ENCODE peak calls at places on chromosome 7, in five cellular contexts. O, F, M, K and Z are unnamed samples.

GRCh38 chr7:121961491-121961890 is 88.5 kb downstream of the PTPRZ1 start:
- DNase-seq in K (no peak), F (no peak), O (no peak), M (no peak), Z (no peak)

GRCh38 chr7:79553811-79554555 is 100.5 kb upstream of the MAGI2 start:
- DNase-seq in K (no peak), M (peak), O (no peak), F (no peak), Z (no peak)

GRCh38 chr7:151175793-151176311 is 8.4 kb upstream of the GBX1 start:
- DNase-seq in O (no peak), F (peak), M (no peak), K (no peak), Z (no peak)

GRCh38 chr7:47596502-47597202 is 14.7 kb upstream of the TNS3 start:
- DNase-seq in O (no peak), F (no peak), M (no peak), K (no peak), Z (no peak)

GRCh38 chr7:66452165-66452564 is 176.5 kb upstream of the KCTD7 start:
- DNase-seq in F (no peak), K (no peak), M (peak), O (no peak), Z (no peak)

GRCh38 chr7:27375958-27376357 is 133.4 kb downstream of the EVX1 start:
- DNase-seq in F (no peak), K (no peak), O (no peak), M (no peak), Z (no peak)

GRCh38 chr7:150357771-150358427 is 10.7 kb upstream of the REPIN1 start:
- DNase-seq in F (no peak), O (no peak), M (peak), K (no peak), Z (no peak)

GRCh38 chr7:5670173-5670933 is 111.1 kb downstream of the RNF216 start:
- DNase-seq in F (no peak), M (no peak), O (no peak), K (no peak), Z (no peak)

GRCh38 chr7:96685755-96686154 is 23.9 kb downstream of the SEM1 start:
- DNase-seq in K (no peak), M (no peak), O (no peak), F (no peak), Z (no peak)

GRCh38 chr7:129258649-129259389 is 34.0 kb downstream of the AHCYL2 start:
- DNase-seq in F (no peak), M (peak), O (no peak), K (no peak), Z (no peak)

GRCh38 chr7:2938514-2939192 is 94.5 kb upstream of the GNA12 start:
- DNase-seq in K (no peak), F (no peak), M (no peak), O (no peak), Z (peak)

GRCh38 chr7:107387573-107388219 is 82.2 kb upstream of the GPR22 start:
- DNase-seq in O (no peak), M (no peak), K (no peak), F (no peak), Z (no peak)

GRCh38 chr7:2971914-2972530 is 71.6 kb downstream of the CARD11 start:
- DNase-seq in K (no peak), F (peak), O (no peak), M (no peak), Z (no peak)

GRCh38 chr7:148234715-148235114 is 355.9 kb upstream of the C7orf33 start:
- DNase-seq in M (no peak), O (no peak), F (no peak), K (no peak), Z (no peak)

GRCh38 chr7:68700414-68700813 is 897.9 kb upstream of the AUTS2 start:
- DNase-seq in K (no peak), M (no peak), O (no peak), F (no peak), Z (no peak)

GRCh38 chr7:148670807-148671206 is 27.9 kb upstream of the CUL1 start:
- DNase-seq in F (no peak), O (no peak), K (no peak), M (no peak), Z (no peak)

GRCh38 chr7:55077581-55078410 is 59.0 kb downstream of the EGFR start:
- DNase-seq in O (no peak), F (no peak), K (no peak), M (no peak), Z (no peak)

GRCh38 chr7:20343954-20344353 is 13.3 kb downstream of the ITGB8 start:
- DNase-seq in O (no peak), K (no peak), M (no peak), F (no peak), Z (no peak)

GRCh38 chr7:20346577-20346976 is 15.9 kb downstream of the ITGB8 start:
- DNase-seq in O (no peak), M (no peak), F (no peak), K (no peak), Z (no peak)

GRCh38 chr7:20340839-20341238 is 10.1 kb downstream of the ITGB8 start:
- DNase-seq in F (no peak), M (peak), K (peak), O (no peak), Z (no peak)

GRCh38 chr7:20344396-20344795 is 13.7 kb downstream of the ITGB8 start:
- DNase-seq in O (no peak), M (no peak), K (no peak), F (no peak), Z (no peak)

DNA sequence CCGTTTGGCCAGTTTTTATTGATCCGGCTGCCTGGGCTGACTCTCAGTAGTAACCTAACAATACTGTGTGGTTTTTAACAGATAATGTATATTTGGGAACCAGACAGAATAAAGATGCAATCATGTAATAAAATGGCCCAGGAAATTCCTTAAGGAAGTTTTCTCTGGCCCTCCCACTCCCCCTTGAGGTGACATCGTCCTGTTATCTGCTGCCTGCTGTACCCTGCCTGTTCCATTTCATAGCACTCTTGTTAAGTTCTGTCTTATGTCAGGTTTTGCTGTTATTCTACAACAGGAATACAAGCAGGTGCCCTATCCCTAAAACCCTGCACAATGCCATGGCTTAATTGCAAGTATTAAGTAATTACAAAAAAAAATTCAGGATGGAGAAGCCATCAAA is 12.5 kb downstream of the ITGB8 start:
- DNase-seq in M (no peak), F (no peak), K (no peak), O (no peak), Z (peak)
- TF ChIP-seq CTCF in M (no peak), F (no peak), K (no peak), O (peak), Z (peak)

GRCh38 chr7:132899833-132900232 is 182.1 kb downstream of the CHCHD3 start:
- DNase-seq in F (no peak), M (no peak), K (no peak), O (peak), Z (no peak)
- TF ChIP-seq CTCF in F (no peak), M (no peak), K (no peak), O (peak), Z (no peak)

DNA sequence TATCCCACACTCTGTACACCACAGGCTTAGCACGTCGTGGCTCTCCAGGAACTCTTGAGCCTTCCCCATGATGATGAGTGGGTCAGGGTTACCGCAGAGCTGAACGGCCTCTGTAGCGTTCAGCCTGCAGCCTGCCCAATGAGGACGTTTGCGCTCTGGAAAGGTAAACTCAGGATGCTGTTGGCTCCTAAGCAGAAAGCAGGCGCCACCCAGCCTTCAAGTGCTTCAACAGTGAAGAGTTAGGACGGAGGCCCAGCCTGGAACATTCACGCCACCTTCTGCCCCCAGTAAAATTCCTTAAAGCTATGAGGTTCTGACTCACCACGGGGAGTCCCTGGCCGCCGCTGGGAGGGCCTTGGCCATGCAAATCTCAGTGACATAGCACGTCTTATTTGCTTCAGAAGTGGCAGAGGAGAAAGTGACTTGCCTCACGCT is 161.5 kb upstream of the SH2B2 start:
- DNase-seq in F (peak), K (no peak), M (peak), O (no peak), Z (peak)
- TF ChIP-seq CTCF in F (no peak), K (no peak), M (peak), O (no peak), Z (no peak)

GRCh38 chr7:115704884-115705283 is 325.7 kb downstream of the TFEC start:
- DNase-seq in K (no peak), M (no peak), O (no peak), F (no peak), Z (no peak)

GRCh38 chr7:115709664-115710063 is 320.9 kb downstream of the TFEC start:
- DNase-seq in K (no peak), O (no peak), F (no peak), M (no peak), Z (no peak)

GRCh38 chr7:115707684-115708341 is 322.8 kb downstream of the TFEC start:
- DNase-seq in M (no peak), F (no peak), O (no peak), K (no peak), Z (no peak)

GRCh38 chr7:115707236-115707635 is 323.3 kb downstream of the TFEC start:
- DNase-seq in F (no peak), O (no peak), K (no peak), M (peak), Z (no peak)
- TF ChIP-seq CTCF in F (no peak), O (peak), K (no peak), M (peak), Z (peak)

DNA sequence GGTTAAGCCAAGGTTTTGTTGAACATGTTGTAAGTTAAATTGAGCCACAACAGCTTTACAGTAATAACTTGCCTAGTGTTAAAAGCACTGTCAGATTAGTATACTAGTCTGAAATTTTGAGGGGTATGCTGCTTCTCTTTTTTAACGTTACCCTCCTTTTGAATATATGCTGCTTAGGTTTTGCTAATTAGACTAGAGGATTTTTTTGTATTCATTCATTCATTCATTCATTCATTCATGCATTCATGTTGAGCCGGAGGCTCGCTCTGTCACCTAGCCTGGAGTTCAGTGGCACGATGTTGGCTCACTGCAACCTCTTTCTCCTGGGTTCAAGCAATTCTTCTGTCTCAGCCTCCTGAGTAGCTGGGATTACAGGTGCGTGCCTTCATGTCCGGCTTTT is 24.7 kb downstream of the DNAJB6 start:
- DNase-seq in K (no peak), F (no peak), O (no peak), M (no peak), Z (no peak)
- TF ChIP-seq CTCF in K (no peak), F (no peak), O (no peak), M (no peak), Z (no peak)

GRCh38 chr7:7335909-7336308 is 153.6 kb downstream of the C1GALT1 start:
- DNase-seq in F (no peak), O (no peak), K (no peak), M (no peak), Z (no peak)

GRCh38 chr7:7335215-7335614 is 152.9 kb downstream of the C1GALT1 start:
- DNase-seq in M (no peak), F (no peak), O (no peak), K (no peak), Z (no peak)

GRCh38 chr7:7331523-7331922 is 149.2 kb downstream of the C1GALT1 start:
- DNase-seq in M (no peak), K (no peak), O (no peak), F (no peak), Z (no peak)

GRCh38 chr7:7330997-7331396 is 148.7 kb downstream of the C1GALT1 start:
- DNase-seq in K (no peak), F (no peak), O (peak), M (no peak), Z (no peak)

GRCh38 chr7:7333610-7334009 is 151.3 kb downstream of the C1GALT1 start:
- DNase-seq in O (no peak), M (no peak), K (no peak), F (no peak), Z (no peak)
- TF ChIP-seq CTCF in O (no peak), M (no peak), K (no peak), F (no peak), Z (no peak)

DNA sequence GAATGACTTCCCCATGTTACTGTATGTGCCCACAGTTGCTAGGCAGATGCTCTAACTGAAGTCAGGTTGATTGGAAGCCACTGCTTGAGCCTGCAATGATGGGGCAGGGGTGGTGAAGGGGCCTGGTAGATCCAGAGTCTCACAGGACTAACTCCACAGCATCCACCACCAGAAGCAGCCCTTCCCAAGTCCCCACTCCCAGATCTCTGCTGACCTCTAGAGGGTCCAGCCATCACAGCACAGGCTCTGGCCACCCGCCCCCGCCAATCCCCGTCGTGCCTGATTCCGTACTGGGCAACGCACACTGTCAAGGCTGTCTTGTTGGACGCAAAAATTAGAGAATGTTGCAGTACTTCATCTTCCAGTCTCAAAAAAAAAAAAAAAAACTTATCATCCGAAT is 136.8 kb upstream of the PDE1C start:
- DNase-seq in K (no peak), M (no peak), O (peak), F (peak), Z (peak)
- TF ChIP-seq CTCF in K (no peak), M (no peak), O (peak), F (no peak), Z (peak)

GRCh38 chr7:155168607-155169006 is 98.5 kb downstream of the HTR5A start:
- DNase-seq in K (no peak), M (no peak), F (no peak), O (no peak), Z (no peak)
- TF ChIP-seq CTCF in K (no peak), M (no peak), F (no peak), O (no peak), Z (no peak)

DNA sequence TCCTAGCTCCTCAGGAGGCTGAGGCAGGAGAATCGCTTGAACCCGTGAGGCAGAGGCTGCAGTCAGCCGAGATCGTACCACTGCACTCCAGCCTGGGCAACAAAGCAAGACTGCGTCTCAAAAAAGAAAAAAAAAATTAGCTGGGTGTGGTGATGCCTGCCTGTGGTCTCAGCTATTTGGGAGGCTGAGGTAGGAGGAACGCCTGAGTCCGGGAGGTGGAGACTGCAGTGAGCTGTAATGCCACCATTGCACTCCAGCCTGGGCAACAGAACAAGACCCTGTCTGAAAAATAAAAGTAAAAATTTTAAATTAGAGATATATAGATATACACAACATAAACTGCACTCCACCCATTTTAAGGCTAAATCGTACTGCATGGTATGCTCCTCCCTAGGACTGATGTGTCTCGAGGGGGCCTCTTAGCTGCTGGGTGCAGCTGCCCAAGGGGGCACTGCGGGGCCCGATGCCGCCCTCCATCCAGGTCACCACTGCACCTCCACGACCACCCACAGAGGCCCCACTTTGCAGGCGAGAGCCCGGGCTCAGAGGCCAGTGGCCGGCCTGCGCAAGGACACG is 40.9 kb upstream of the FOXK1 start:
- DNase-seq in F (no peak), O (no peak), K (no peak), M (no peak), Z (no peak)
- TF ChIP-seq CTCF in F (no peak), O (no peak), K (no peak), M (no peak), Z (no peak)